ENCODE peak calls at places on chromosomes 5 and 9, in five cellular contexts. X is body of pancreas, H is foreskin fibroblast, R is PC-9, D is transverse colon. V is an unnamed sample.

GRCh38 chr9:125744616-125745387 is 2.4 kb upstream of the PBX3 start:
- DNase-seq in H (peak; percentile 64), R (no peak), D (no peak), X (no peak), V (no peak)

GRCh38 chr9:89383030-89383720 is 64.9 kb downstream of the SECISBP2 start:
- DNase-seq in D (no peak), H (no peak), X (no peak), R (no peak), V (no peak)

GRCh38 chr9:13717356-13718057 is 438.0 kb upstream of the MPDZ start:
- DNase-seq in X (no peak), R (no peak), H (no peak), D (no peak), V (no peak)

GRCh38 chr5:103525366-103525765 is 37.2 kb downstream of the NUDT12 start:
- DNase-seq in D (no peak), X (no peak), H (no peak), R (no peak), V (no peak)

GRCh38 chr5:7426284-7426683 is 30.3 kb downstream of the ADCY2 start:
- DNase-seq in D (no peak), H (no peak), X (no peak), R (no peak), V (no peak)

GRCh38 chr5:109898547-109899544 is 209.1 kb downstream of the MAN2A1 start:
- DNase-seq in H (no peak), X (no peak), D (no peak), R (no peak), V (no peak)

GRCh38 chr9:93665566-93666278 is 89.3 kb downstream of the PHF2 start:
- DNase-seq in D (peak; percentile 5), H (no peak), X (peak; percentile 8), R (no peak), V (no peak)

GRCh38 chr9:132982508-132982907 is 4.0 kb downstream of the GFI1B start:
- DNase-seq in X (no peak), D (no peak), R (no peak), H (no peak), V (no peak)

GRCh38 chr5:10858307-10858706 is 97.3 kb upstream of the DAP start:
- DNase-seq in R (no peak), D (no peak), X (no peak), H (no peak), V (no peak)

GRCh38 chr9:122865300-122865699 is 36.9 kb upstream of the PDCL start:
- DNase-seq in R (no peak), D (no peak), H (no peak), X (no peak), V (no peak)

DNA sequence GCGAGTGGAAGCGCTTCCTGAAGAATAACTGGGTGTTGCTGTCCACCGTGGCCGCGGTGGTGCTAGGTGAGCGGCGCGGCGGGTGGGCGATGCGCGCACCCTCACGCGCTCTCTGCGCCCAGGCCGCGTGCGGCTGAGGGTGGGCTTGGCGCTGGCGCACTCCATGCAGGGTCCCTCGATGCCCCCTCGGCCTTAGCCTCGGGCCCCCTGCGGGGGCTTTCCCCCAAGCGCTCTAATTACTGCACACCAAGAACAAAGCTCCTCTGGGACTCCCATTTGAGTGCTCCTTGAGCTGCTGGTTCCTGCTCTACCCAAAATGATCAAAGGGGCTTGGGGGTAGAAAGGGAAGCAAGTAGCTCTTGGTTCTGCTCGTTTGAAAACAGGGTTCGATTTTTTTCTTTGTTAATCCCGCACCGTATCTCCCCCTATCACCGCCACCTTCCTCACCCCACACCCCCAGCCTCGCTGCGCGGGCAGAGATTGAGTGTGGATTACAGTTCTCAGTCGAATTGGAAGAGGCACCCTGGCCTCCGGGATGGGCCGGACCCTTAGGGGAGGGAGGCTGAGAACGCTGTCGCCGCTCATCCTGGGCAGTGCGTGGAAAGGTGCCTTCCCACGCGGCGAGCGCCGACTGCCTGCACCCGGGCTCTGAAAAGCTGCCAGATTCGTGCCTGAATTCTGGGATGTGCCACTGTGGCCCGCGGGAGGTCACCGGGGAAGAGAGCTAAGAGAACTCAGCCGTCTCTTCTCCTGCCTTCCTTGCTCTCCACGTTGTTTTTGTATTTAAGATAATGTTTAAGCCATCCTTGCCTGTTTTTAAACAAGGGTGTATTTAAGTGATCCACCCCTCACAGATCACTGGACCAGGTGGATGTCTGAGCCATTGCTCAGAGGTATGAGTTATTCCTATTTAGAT is 695 bp downstream of the SLC1A1 start:
- DNase-seq in D (no peak), H (no peak), R (no peak), X (peak; percentile 20), V (no peak)
- TF ChIP-seq CTCF in D (no peak), H (no peak), R (no peak), X (no peak), V (no peak)

DNA sequence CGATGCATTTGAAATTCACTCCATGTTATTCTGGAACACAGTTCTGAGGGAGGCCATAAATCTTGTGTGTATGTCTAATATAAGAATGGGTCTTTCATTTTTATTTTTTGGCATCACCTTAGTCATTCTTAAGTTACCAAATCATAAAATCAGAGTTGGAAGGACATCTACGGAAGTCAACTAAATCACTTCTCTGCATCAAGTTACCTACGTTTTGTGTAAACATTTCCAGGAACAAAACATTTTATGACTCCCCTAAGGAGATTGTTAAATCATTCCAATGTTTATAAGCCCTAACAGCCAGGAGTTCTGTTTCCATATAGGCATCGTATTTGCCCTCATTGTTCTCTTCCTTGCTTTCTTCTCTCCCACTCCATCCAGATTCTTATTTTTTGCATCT is 378.3 kb downstream of the FAM170A start:
- DNase-seq in X (no peak), D (no peak), H (no peak), R (no peak), V (no peak)
- TF ChIP-seq CTCF in X (no peak), D (no peak), H (no peak), R (no peak), V (no peak)

DNA sequence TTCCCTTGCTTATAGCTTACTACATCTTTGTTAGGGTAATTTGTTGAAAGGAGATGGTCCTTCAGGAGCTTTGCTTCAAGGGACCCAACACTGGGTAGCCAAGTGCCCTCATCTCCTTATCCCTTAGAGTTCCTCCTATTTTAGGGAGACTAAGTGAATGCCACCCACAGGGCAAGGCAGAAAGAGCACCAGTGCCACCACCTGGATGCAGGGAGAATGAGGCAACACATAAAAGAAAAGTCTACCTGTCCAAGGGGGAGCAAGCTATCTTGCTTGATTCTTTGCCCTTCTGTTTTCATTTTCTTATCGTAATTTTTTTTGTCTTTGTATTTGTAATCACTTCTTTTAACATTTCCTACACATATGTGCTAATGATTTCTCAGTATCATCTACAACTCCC is 205.5 kb downstream of the NPR3 start:
- DNase-seq in H (peak; percentile 41), D (no peak), R (peak; percentile 65), X (peak; percentile 13), V (peak; percentile 50)
- TF ChIP-seq CTCF in H (peak; percentile 70), D (peak; percentile 30), R (peak; percentile 82), X (peak; percentile 7), V (peak; percentile 54)

DNA sequence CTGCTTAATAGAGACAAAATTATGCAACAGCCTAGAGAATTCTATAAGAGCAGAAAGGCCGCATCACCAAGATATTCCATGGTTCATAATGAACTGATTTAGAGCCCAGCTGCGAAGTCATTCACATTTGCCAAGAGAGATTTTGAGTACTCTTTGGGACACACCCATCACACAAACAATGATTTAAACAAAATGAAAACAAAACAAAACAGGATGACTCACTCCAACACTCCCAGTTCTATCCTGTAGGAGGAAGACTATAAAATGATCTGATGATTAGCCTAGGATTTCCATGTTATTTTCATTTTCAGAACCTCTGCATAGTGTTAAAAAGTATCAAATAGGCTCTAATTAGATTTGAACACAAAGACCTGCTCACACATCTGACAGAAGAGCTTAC is 145.8 kb upstream of the GNA14 start:
- DNase-seq in X (no peak), D (no peak), R (peak; percentile 9), H (peak; percentile 50), V (no peak)
- TF ChIP-seq CTCF in X (no peak), D (peak; percentile 23), R (no peak), H (peak; percentile 3), V (no peak)

GRCh38 chr5:146390469-146390868 is 51.8 kb downstream of the POU4F3 start:
- DNase-seq in D (no peak), X (no peak), H (no peak), R (no peak), V (peak; percentile 16)
- TF ChIP-seq CTCF in D (no peak), X (no peak), H (no peak), R (no peak), V (peak; percentile 24)

GRCh38 chr5:150154618-150155134 is 969 bp downstream of the PDGFRB start:
- DNase-seq in R (no peak), D (no peak), X (no peak), H (no peak), V (no peak)
- TF ChIP-seq CTCF in R (no peak), D (no peak), X (no peak), H (no peak), V (no peak)

DNA sequence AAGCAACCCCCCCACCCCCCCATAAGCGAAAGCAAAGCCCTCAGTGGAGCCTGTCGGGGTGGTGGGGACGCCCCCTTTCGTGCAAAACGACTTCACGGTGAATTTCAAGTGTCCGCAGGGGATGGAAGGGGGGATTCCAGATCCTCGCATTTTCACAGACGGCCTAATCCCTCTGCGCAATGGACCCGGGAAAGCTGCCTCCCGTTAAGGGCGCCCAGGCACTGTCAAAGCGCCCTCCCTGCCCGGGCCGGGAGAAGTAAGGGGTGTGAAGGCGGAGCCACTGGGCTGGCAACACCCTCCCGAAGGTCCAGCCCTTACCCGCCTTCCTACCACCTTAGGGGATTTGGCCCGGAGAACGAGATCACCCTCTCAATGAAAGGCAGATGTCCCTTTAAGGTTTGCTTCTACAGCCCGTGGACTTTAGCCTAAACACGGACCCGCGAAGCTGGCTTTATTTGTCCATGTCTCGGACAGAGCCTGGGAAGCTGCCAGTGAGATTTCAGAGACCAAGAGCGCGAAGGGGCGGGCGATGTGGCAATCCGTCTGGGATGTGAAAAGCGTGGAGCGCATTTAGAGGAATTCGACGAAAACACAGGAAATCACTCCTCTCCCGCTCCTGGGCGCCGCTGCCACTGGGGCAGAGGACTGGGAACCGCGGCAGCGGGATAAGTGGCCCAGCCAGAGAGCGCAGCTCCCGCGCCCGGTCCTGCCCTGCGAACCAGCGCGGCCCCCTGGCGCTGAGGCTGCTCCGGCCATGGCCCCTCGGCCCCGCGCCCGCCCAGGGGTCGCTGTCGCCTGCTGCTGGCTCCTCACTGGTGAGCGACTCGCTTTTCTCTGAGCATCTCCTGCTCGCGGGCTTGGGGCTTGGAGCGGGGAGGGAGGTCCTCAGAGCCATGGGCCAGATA is at the start of the genes ITGA1 and PELO:
- DNase-seq in X (peak; percentile 70), D (peak; percentile 78), R (peak; percentile 65), H (peak; percentile 71), V (peak; percentile 77)
- TF ChIP-seq CTCF in X (no peak), D (peak; percentile 19), R (no peak), H (peak; percentile 29), V (no peak)

GRCh38 chr5:133423031-133423617 is 189.2 kb downstream of the FSTL4 start:
- DNase-seq in D (no peak), H (no peak), X (no peak), R (no peak), V (no peak)

GRCh38 chr5:133421806-133422205 is 190.5 kb downstream of the FSTL4 start:
- DNase-seq in R (no peak), H (no peak), X (no peak), D (no peak), V (no peak)

GRCh38 chr5:133423618-133424282 is 188.6 kb downstream of the FSTL4 start:
- DNase-seq in D (peak; percentile 73), X (peak; percentile 70), H (peak; percentile 21), R (peak; percentile 41), V (peak; percentile 85)

GRCh38 chr5:133420440-133421301 is 191.7 kb downstream of the FSTL4 start:
- DNase-seq in X (no peak), D (no peak), H (no peak), R (no peak), V (no peak)

GRCh38 chr5:133421394-133421793 is 190.9 kb downstream of the FSTL4 start:
- DNase-seq in R (no peak), H (no peak), D (no peak), X (no peak), V (no peak)
- TF ChIP-seq CTCF in R (peak; percentile 31), H (peak; percentile 22), D (no peak), X (no peak), V (no peak)

GRCh38 chr5:138527170-138527569 is 15.9 kb downstream of the ETF1 start:
- DNase-seq in R (no peak), H (no peak), X (no peak), D (no peak), V (no peak)
- TF ChIP-seq CTCF in R (no peak), H (no peak), X (no peak), D (no peak), V (no peak)

V was measured in Calu3.